ENCODE peak calls at places on chromosomes 1 and 21, in eight cellular contexts. S is activated CD8-positive, alpha-beta memory T cell treated with anti-CD3 and anti-CD28 coated beads, Interleukin-2, amount 50 U/mL, for 4 hours; E is nephron progenitor cell; L is NCI-H460; T is SW 1271; I is AG10803; P is mesothelial cell of epicardium; D is hepatocyte. R is an unnamed sample.

GRCh38 chr1:53890522-53890941 is 935 bp upstream of the YIPF1 start:
- DNase-seq in S (no peak), E (no peak), L (no peak), T (no peak), I (no peak), P (no peak), D (no peak), R (no peak)

GRCh38 chr21:15079276-15079675 is 14.5 kb upstream of the NRIP1 start:
- DNase-seq in S (no peak), E (peak), L (no peak), T (no peak), I (no peak), P (no peak), D (no peak), R (no peak)

GRCh38 chr1:245679796-245680195 is 525.0 kb downstream of the KIF26B start:
- DNase-seq in S (no peak), E (no peak), L (no peak), T (no peak), I (no peak), P (no peak), D (no peak), R (no peak)

GRCh38 chr1:27873671-27874384 is 1.5 kb downstream of the THEMIS2 start:
- DNase-seq in S (no peak), E (no peak), L (no peak), T (no peak), I (no peak), P (no peak), D (no peak), R (no peak)

GRCh38 chr1:172380441-172381244 is 39.8 kb upstream of the C1orf105 start:
- DNase-seq in S (no peak), E (no peak), L (no peak), T (no peak), I (no peak), P (no peak), D (no peak), R (no peak)

GRCh38 chr1:212699104-212699838 is 369 bp downstream of the BATF3 start:
- DNase-seq in S (peak), E (peak), L (peak), T (no peak), I (peak), P (no peak), D (peak), R (peak)

GRCh38 chr1:1989759-1990158 is 13.8 kb downstream of the CFAP74 start:
- DNase-seq in S (no peak), E (no peak), L (no peak), T (no peak), I (peak), P (no peak), D (no peak), R (no peak)

GRCh38 chr1:2228684-2229031 is 539 bp downstream of the SKI start:
- DNase-seq in S (peak), E (no peak), L (no peak), T (no peak), I (peak), P (no peak), D (peak), R (no peak)

GRCh38 chr1:117013310-117013850 is 11.8 kb downstream of the CD101 start:
- DNase-seq in S (no peak), E (no peak), L (no peak), T (no peak), I (no peak), P (no peak), D (no peak), R (no peak)

GRCh38 chr1:171715813-171716251 is 26.0 kb downstream of the VAMP4 start:
- DNase-seq in S (no peak), E (peak), L (peak), T (no peak), I (peak), P (no peak), D (peak), R (no peak)

GRCh38 chr1:28449904-28450303 is 55.9 kb upstream of the RCC1 start:
- DNase-seq in S (no peak), E (no peak), L (no peak), T (no peak), I (no peak), P (no peak), D (no peak), R (no peak)

GRCh38 chr1:37914719-37915483 is 32.0 kb downstream of the INPP5B start:
- DNase-seq in S (no peak), E (no peak), L (no peak), T (no peak), I (no peak), P (no peak), D (no peak), R (no peak)

GRCh38 chr1:25692560-25692959 is 76.0 kb downstream of the MAN1C1 start:
- DNase-seq in S (no peak), E (peak), L (peak), T (no peak), I (no peak), P (no peak), D (no peak), R (peak)

GRCh38 chr1:208595745-208596144 is 351.6 kb upstream of the PLXNA2 start:
- DNase-seq in S (no peak), E (no peak), L (no peak), T (no peak), I (peak), P (no peak), D (peak), R (no peak)

GRCh38 chr1:40592107-40592773 is 60.8 kb downstream of the ZNF684 start:
- DNase-seq in S (no peak), E (no peak), L (peak), T (no peak), I (peak), P (no peak), D (peak), R (peak)

GRCh38 chr1:216221260-216221700 is 202.0 kb downstream of the USH2A start:
- DNase-seq in S (no peak), E (peak), L (peak), T (peak), I (peak), P (no peak), D (peak), R (peak)

GRCh38 chr1:200437556-200438203 is 27.8 kb upstream of the ZNF281 start:
- DNase-seq in S (no peak), E (no peak), L (no peak), T (no peak), I (no peak), P (no peak), D (no peak), R (no peak)

GRCh38 chr1:41884256-41885240 is 34.2 kb downstream of the HIVEP3 start:
- DNase-seq in S (no peak), E (no peak), L (no peak), T (no peak), I (no peak), P (no peak), D (no peak), R (no peak)

GRCh38 chr1:210239295-210240155 is 6.9 kb downstream of the SERTAD4 start:
- DNase-seq in S (no peak), E (no peak), L (peak), T (no peak), I (peak), P (no peak), D (peak), R (peak)

GRCh38 chr1:116951175-116951935 is 41.6 kb downstream of the PTGFRN start:
- DNase-seq in S (no peak), E (no peak), L (no peak), T (no peak), I (peak), P (no peak), D (peak), R (peak)